ENCODE peak calls at places on chromosomes 16 and 17, in five cellular contexts. One of them, this sample, is unnamed.

GRCh38 chr17:18954321-18954720 is 2.4 kb downstream of the SLC5A10 start:
- DNase-seq in adrenal gland: no peak
- DNase-seq in IMR-90: no peak
- DNase-seq in esophagus squamous epithelium: no peak
- DNase-seq in psoas muscle: no peak
- DNase-seq in this sample: no peak

GRCh38 chr17:57295526-57296023 is 39.3 kb downstream of the MSI2 start:
- DNase-seq in adrenal gland: no peak
- DNase-seq in IMR-90: peak; percentile 71
- DNase-seq in esophagus squamous epithelium: no peak
- DNase-seq in psoas muscle: no peak
- DNase-seq in this sample: no peak

GRCh38 chr17:57672205-57672632 is 72.9 kb downstream of the CCDC182 start:
- DNase-seq in adrenal gland: peak; percentile 18
- DNase-seq in IMR-90: peak; percentile 51
- DNase-seq in esophagus squamous epithelium: no peak
- DNase-seq in psoas muscle: no peak
- DNase-seq in this sample: peak; percentile 66

GRCh38 chr17:72822358-72823023 is 270.0 kb downstream of the SLC39A11 start:
- DNase-seq in adrenal gland: no peak
- DNase-seq in IMR-90: no peak
- DNase-seq in esophagus squamous epithelium: no peak
- DNase-seq in psoas muscle: no peak
- DNase-seq in this sample: no peak

GRCh38 chr17:45048795-45049563 is 2.5 kb downstream of the DCAKD start:
- DNase-seq in adrenal gland: no peak
- DNase-seq in IMR-90: no peak
- DNase-seq in esophagus squamous epithelium: no peak
- DNase-seq in psoas muscle: no peak
- DNase-seq in this sample: no peak

GRCh38 chr17:2724783-2725164 is 13.2 kb upstream of the CLUH start:
- DNase-seq in adrenal gland: peak; percentile 51
- DNase-seq in IMR-90: peak; percentile 26
- DNase-seq in esophagus squamous epithelium: no peak
- DNase-seq in psoas muscle: peak; percentile 42
- DNase-seq in this sample: peak; percentile 37

GRCh38 chr16:77584205-77584859 is 138.0 kb upstream of the NUDT7 start:
- DNase-seq in adrenal gland: peak; percentile 28
- DNase-seq in IMR-90: peak; percentile 63
- DNase-seq in esophagus squamous epithelium: no peak
- DNase-seq in psoas muscle: no peak
- DNase-seq in this sample: peak; percentile 79

GRCh38 chr17:59238904-59239303 is 18.6 kb downstream of the GDPD1 start:
- DNase-seq in adrenal gland: no peak
- DNase-seq in IMR-90: no peak
- DNase-seq in esophagus squamous epithelium: no peak
- DNase-seq in psoas muscle: no peak
- DNase-seq in this sample: no peak

GRCh38 chr16:78227855-78228254 is 128.4 kb downstream of the WWOX start:
- DNase-seq in adrenal gland: no peak
- DNase-seq in IMR-90: no peak
- DNase-seq in esophagus squamous epithelium: no peak
- DNase-seq in psoas muscle: no peak
- DNase-seq in this sample: no peak

GRCh38 chr17:78395186-78395585 is 16.7 kb downstream of the PGS1 start:
- DNase-seq in adrenal gland: no peak
- DNase-seq in IMR-90: no peak
- DNase-seq in esophagus squamous epithelium: no peak
- DNase-seq in psoas muscle: no peak
- DNase-seq in this sample: no peak

GRCh38 chr17:66837883-66838665 is 3.2 kb downstream of the CACNG5 start:
- DNase-seq in adrenal gland: no peak
- DNase-seq in IMR-90: no peak
- DNase-seq in esophagus squamous epithelium: no peak
- DNase-seq in psoas muscle: no peak
- DNase-seq in this sample: no peak

GRCh38 chr17:31048142-31048541 is 46.6 kb upstream of the NF1 start:
- DNase-seq in adrenal gland: no peak
- DNase-seq in IMR-90: no peak
- DNase-seq in esophagus squamous epithelium: no peak
- DNase-seq in psoas muscle: no peak
- DNase-seq in this sample: no peak

GRCh38 chr17:43769426-43769825 is 9.4 kb downstream of the DUSP3 start:
- DNase-seq in adrenal gland: no peak
- DNase-seq in IMR-90: no peak
- DNase-seq in esophagus squamous epithelium: no peak
- DNase-seq in psoas muscle: no peak
- DNase-seq in this sample: no peak

GRCh38 chr16:11966173-11966572 is 1.2 kb downstream of the TNFRSF17 start:
- DNase-seq in adrenal gland: no peak
- DNase-seq in IMR-90: no peak
- DNase-seq in esophagus squamous epithelium: no peak
- DNase-seq in psoas muscle: no peak
- DNase-seq in this sample: no peak

GRCh38 chr16:53781023-53781605 is 77.2 kb downstream of the FTO start:
- DNase-seq in adrenal gland: no peak
- DNase-seq in IMR-90: peak; percentile 67
- DNase-seq in esophagus squamous epithelium: no peak
- DNase-seq in psoas muscle: no peak
- DNase-seq in this sample: peak; percentile 50

GRCh38 chr17:14790518-14790917 is 474.6 kb downstream of the PMP22 start:
- DNase-seq in adrenal gland: no peak
- DNase-seq in IMR-90: peak; percentile 55
- DNase-seq in esophagus squamous epithelium: no peak
- DNase-seq in psoas muscle: no peak
- DNase-seq in this sample: peak; percentile 75

GRCh38 chr17:71440513-71440912 is 680.3 kb upstream of the SOX9 start:
- DNase-seq in adrenal gland: no peak
- DNase-seq in IMR-90: peak; percentile 15
- DNase-seq in esophagus squamous epithelium: no peak
- DNase-seq in psoas muscle: no peak
- DNase-seq in this sample: no peak

GRCh38 chr17:65191805-65192740 is 54.9 kb downstream of the RGS9 start:
- DNase-seq in adrenal gland: peak; percentile 53
- DNase-seq in IMR-90: peak; percentile 78
- DNase-seq in esophagus squamous epithelium: no peak
- DNase-seq in psoas muscle: no peak
- DNase-seq in this sample: peak; percentile 54

GRCh38 chr17:32801193-32801592 is 75.7 kb downstream of the MYO1D start:
- DNase-seq in adrenal gland: no peak
- DNase-seq in IMR-90: no peak
- DNase-seq in esophagus squamous epithelium: no peak
- DNase-seq in psoas muscle: no peak
- DNase-seq in this sample: no peak

GRCh38 chr17:48259710-48260291 is 152.2 kb downstream of the SNX11 start:
- DNase-seq in adrenal gland: no peak
- DNase-seq in IMR-90: peak; percentile 45
- DNase-seq in esophagus squamous epithelium: no peak
- DNase-seq in psoas muscle: no peak
- DNase-seq in this sample: peak; percentile 43

GRCh38 chr16:20401066-20401465 is 3.5 kb downstream of the PDILT start:
- DNase-seq in adrenal gland: no peak
- DNase-seq in IMR-90: no peak
- DNase-seq in esophagus squamous epithelium: no peak
- DNase-seq in psoas muscle: no peak
- DNase-seq in this sample: no peak

GRCh38 chr16:83040174-83040573 is 413.4 kb downstream of the CDH13 start:
- DNase-seq in adrenal gland: no peak
- DNase-seq in IMR-90: peak; percentile 81
- DNase-seq in esophagus squamous epithelium: no peak
- DNase-seq in psoas muscle: no peak
- DNase-seq in this sample: peak; percentile 43

GRCh38 chr16:23424292-23424958 is 28.6 kb downstream of the COG7 start:
- DNase-seq in adrenal gland: no peak
- DNase-seq in IMR-90: peak; percentile 33
- DNase-seq in esophagus squamous epithelium: no peak
- DNase-seq in psoas muscle: no peak
- DNase-seq in this sample: no peak

GRCh38 chr17:75036643-75037268 is 10.0 kb downstream of the ATP5PD start:
- DNase-seq in adrenal gland: peak; percentile 73
- DNase-seq in IMR-90: peak; percentile 77
- DNase-seq in esophagus squamous epithelium: peak; percentile 18
- DNase-seq in psoas muscle: peak; percentile 90
- DNase-seq in this sample: peak; percentile 97

GRCh38 chr17:70022175-70022574 is 52.9 kb upstream of the KCNJ16 start:
- DNase-seq in adrenal gland: no peak
- DNase-seq in IMR-90: peak; percentile 11
- DNase-seq in esophagus squamous epithelium: no peak
- DNase-seq in psoas muscle: no peak
- DNase-seq in this sample: no peak

GRCh38 chr16:2019919-2020831 is 590 bp downstream of the NPW start:
- DNase-seq in adrenal gland: no peak
- DNase-seq in IMR-90: no peak
- DNase-seq in esophagus squamous epithelium: no peak
- DNase-seq in psoas muscle: no peak
- DNase-seq in this sample: no peak

GRCh38 chr16:71320021-71320420 is 30.8 kb upstream of the CMTR2 start:
- DNase-seq in adrenal gland: no peak
- DNase-seq in IMR-90: no peak
- DNase-seq in esophagus squamous epithelium: no peak
- DNase-seq in psoas muscle: no peak
- DNase-seq in this sample: no peak

GRCh38 chr16:73054732-73055481 is 7.0 kb upstream of the ZFHX3 start:
- DNase-seq in adrenal gland: no peak
- DNase-seq in IMR-90: peak; percentile 77
- DNase-seq in esophagus squamous epithelium: no peak
- DNase-seq in psoas muscle: no peak
- DNase-seq in this sample: peak; percentile 73

GRCh38 chr17:68511671-68512246 is 471 bp upstream of the PRKAR1A start:
- DNase-seq in adrenal gland: peak; percentile 85
- DNase-seq in IMR-90: peak; percentile 65
- DNase-seq in esophagus squamous epithelium: no peak
- DNase-seq in psoas muscle: peak; percentile 84
- DNase-seq in this sample: peak; percentile 69

GRCh38 chr17:81386646-81387234 is 8.5 kb upstream of the BAHCC1 start:
- DNase-seq in adrenal gland: no peak
- DNase-seq in IMR-90: no peak
- DNase-seq in esophagus squamous epithelium: no peak
- DNase-seq in psoas muscle: peak; percentile 69
- DNase-seq in this sample: no peak

GRCh38 chr17:72974605-72975232 is 117.8 kb downstream of the SLC39A11 start:
- DNase-seq in adrenal gland: no peak
- DNase-seq in IMR-90: peak; percentile 83
- DNase-seq in esophagus squamous epithelium: no peak
- DNase-seq in psoas muscle: no peak
- DNase-seq in this sample: peak; percentile 51

GRCh38 chr16:55508271-55508921 is 476 bp upstream of the LPCAT2 start:
- DNase-seq in adrenal gland: no peak
- DNase-seq in IMR-90: no peak
- DNase-seq in esophagus squamous epithelium: no peak
- DNase-seq in psoas muscle: no peak
- DNase-seq in this sample: no peak

DNA sequence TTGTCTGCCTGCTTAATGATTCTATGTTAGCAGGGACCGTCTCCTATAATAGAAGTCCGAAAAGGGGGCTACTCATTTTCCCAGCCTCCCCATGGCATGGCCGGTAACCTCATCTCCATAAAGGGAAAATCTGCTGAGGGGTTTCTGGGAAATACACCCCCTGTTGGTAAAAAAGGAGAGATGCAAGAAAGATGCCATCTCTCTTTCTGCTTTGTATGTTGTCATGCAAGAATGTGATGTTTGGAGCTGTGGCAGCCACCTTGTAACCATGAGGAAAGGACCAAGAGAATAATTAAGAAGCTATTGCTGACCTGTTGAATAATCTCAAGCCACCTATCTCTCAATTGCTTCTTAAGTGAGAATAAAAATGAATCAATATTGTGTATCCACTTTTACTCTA is 94.8 kb upstream of the XYLT1 start:
- DNase-seq in adrenal gland: no peak
- DNase-seq in IMR-90: no peak
- DNase-seq in esophagus squamous epithelium: no peak
- DNase-seq in psoas muscle: no peak
- DNase-seq in this sample: no peak
- TF ChIP-seq CTCF in adrenal gland: no peak
- TF ChIP-seq CTCF in IMR-90: no peak
- TF ChIP-seq CTCF in esophagus squamous epithelium: no peak
- TF ChIP-seq CTCF in psoas muscle: no peak
- TF ChIP-seq CTCF in this sample: peak; percentile 12

DNA sequence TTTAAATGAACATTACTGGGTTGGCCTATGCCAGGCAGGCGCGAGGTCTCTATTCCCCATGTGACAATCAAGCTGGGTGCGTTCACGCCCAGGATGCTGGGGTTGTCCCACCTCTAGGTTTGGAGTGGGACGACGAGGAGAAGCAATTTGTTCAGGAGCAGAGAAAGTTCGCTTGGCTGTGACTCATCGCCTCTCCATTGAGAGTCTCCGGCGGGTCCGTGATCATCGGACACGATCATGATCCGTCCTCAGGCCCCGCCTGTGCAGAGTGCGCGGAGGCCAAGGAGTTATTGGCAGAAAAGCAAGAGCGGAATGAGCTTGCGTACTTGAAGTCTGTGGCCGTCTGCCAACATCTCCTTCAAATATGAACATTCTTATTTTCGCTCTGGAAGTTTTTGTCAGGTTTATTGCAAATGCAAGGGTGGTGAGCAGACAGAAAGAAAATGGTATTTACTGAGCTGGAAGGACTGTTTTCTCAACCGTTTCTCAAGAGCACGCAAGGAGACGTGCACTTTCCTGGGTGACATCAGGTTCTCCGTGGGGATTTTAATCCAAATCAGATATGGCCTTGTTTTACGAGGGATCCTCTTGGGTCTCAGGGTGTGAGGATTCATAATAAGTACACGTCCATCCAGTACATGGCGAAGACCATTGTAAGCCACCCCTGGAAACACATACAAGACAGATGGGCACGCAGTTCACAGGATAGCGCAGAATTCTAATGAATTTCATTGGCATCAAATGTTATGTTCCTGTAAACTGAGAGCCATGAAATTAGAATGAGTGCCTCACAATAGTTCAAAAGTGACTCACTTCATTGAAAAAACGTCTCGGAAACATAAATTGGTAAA is 70.1 kb upstream of the CREBBP start:
- DNase-seq in adrenal gland: peak; percentile 55
- DNase-seq in IMR-90: peak; percentile 99
- DNase-seq in esophagus squamous epithelium: no peak
- DNase-seq in psoas muscle: peak; percentile 84
- DNase-seq in this sample: peak; percentile 98
- H3K4me3 ChIP-seq in adrenal gland: no peak overlapping the region
- H3K4me3 ChIP-seq in IMR-90: peak overlapping the region; percentile 28
- H3K4me3 ChIP-seq in esophagus squamous epithelium: peak overlapping the region; percentile 49
- H3K4me3 ChIP-seq in psoas muscle: peak overlapping the region; percentile 47
- H3K4me3 ChIP-seq in this sample: peak overlapping the region; percentile 33

DNA sequence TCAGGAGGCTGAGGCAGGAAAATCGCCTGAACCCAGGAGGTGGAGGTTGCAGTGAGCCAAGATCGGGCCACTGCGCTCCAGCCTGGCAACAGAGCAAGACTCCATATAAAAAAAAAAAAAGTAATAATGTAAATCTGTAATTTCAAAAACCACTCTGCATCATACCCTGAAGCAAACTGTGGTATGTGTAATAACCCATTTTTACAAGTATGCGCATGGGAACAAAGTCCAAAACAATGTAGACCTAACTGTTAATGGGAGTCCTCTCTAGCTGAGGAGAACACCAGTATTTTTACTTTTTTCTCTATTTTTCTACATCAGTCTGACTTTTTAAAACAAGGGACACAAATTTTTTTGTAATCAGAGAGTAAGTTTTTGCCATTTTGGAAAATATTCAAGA is 25.9 kb downstream of the CMTM4 start:
- DNase-seq in adrenal gland: no peak
- DNase-seq in IMR-90: no peak
- DNase-seq in esophagus squamous epithelium: no peak
- DNase-seq in psoas muscle: no peak
- DNase-seq in this sample: no peak
- TF ChIP-seq CTCF in adrenal gland: no peak
- TF ChIP-seq CTCF in IMR-90: no peak
- TF ChIP-seq CTCF in esophagus squamous epithelium: no peak
- TF ChIP-seq CTCF in psoas muscle: no peak
- TF ChIP-seq CTCF in this sample: no peak

GRCh38 chr17:76537288-76537577 is 276 bp downstream of the CYGB start:
- DNase-seq in adrenal gland: no peak
- DNase-seq in IMR-90: peak; percentile 39
- DNase-seq in esophagus squamous epithelium: no peak
- DNase-seq in psoas muscle: peak; percentile 59
- DNase-seq in this sample: no peak
- H3K4me3 ChIP-seq in adrenal gland: no peak overlapping the region
- H3K4me3 ChIP-seq in IMR-90: peak overlapping the region; percentile 46
- H3K4me3 ChIP-seq in esophagus squamous epithelium: peak overlapping the region; percentile 67
- H3K4me3 ChIP-seq in psoas muscle: peak overlapping the region; percentile 65
- H3K4me3 ChIP-seq in this sample: peak overlapping the region; percentile 42

This sample was measured in fibroblast of mammary gland.